ENCODE peak calls at places on chromosomes 2 and 18, in eight cellular contexts. N is coronary artery, H is cardiac fibroblast, V is neural crest cell, B is H1, R is lower leg skin, Q is fibroblast of the aortic adventitia, M is psoas muscle. G is an unnamed sample.

GRCh38 chr18:32881009-32881408 is 108.2 kb upstream of the KLHL14 start:
- DNase-seq in M (no peak), R (no peak), B (no peak), N (no peak), V (no peak), H (no peak), Q (no peak), G (no peak)

GRCh38 chr2:186780701-186781316 is 68.2 kb downstream of the ZSWIM2 start:
- DNase-seq in R (no peak), B (peak), Q (peak), V (no peak), N (no peak), M (no peak), H (peak), G (no peak)

GRCh38 chr2:197891897-197892442 is 87.6 kb downstream of the PLCL1 start:
- DNase-seq in N (no peak), V (no peak), R (no peak), B (no peak), M (no peak), Q (no peak), H (no peak), G (no peak)

GRCh38 chr2:45283764-45284620 is 274.7 kb upstream of the SIX2 start:
- DNase-seq in V (no peak), H (peak), N (no peak), Q (peak), M (no peak), R (no peak), B (no peak), G (no peak)

GRCh38 chr2:109213646-109214417 is 84.8 kb downstream of the SH3RF3 start:
- DNase-seq in Q (peak), V (no peak), M (peak), B (no peak), R (peak), H (peak), N (no peak), G (no peak)

GRCh38 chr2:157438907-157439791 is 4.7 kb downstream of the CYTIP start:
- DNase-seq in B (no peak), M (no peak), N (no peak), Q (peak), H (peak), R (no peak), V (no peak), G (no peak)

GRCh38 chr2:3588084-3588483 is 6.8 kb upstream of the COLEC11 start:
- DNase-seq in Q (no peak), M (no peak), V (no peak), N (peak), R (no peak), B (no peak), H (no peak), G (no peak)

GRCh38 chr2:26740890-26741302 is 23.2 kb upstream of the SLC35F6 start:
- DNase-seq in R (no peak), B (no peak), N (no peak), Q (no peak), V (no peak), M (no peak), H (no peak), G (peak)

GRCh38 chr2:164711246-164712138 is 90.2 kb upstream of the GRB14 start:
- DNase-seq in R (no peak), H (no peak), V (no peak), M (no peak), N (no peak), B (no peak), Q (no peak), G (no peak)

GRCh38 chr2:235216901-235217300 is 265.1 kb downstream of the SH3BP4 start:
- DNase-seq in M (no peak), V (no peak), B (no peak), H (peak), N (no peak), Q (no peak), R (no peak), G (no peak)

GRCh38 chr2:120850551-120850950 is 114.9 kb downstream of the GLI2 start:
- DNase-seq in B (no peak), M (no peak), H (no peak), R (no peak), V (no peak), Q (no peak), N (no peak), G (no peak)

GRCh38 chr2:223034241-223034933 is 17.6 kb upstream of the KCNE4 start:
- DNase-seq in Q (no peak), M (no peak), H (no peak), B (no peak), V (no peak), R (no peak), N (no peak), G (no peak)

GRCh38 chr2:21773168-21773567 is 649.4 kb downstream of the TDRD15 start:
- DNase-seq in M (no peak), B (no peak), N (no peak), R (no peak), H (peak), Q (no peak), V (no peak), G (no peak)

GRCh38 chr2:146661494-146662096 is 1183.2 kb upstream of the ACVR2A start:
- DNase-seq in V (no peak), B (no peak), R (no peak), H (peak), M (no peak), Q (peak), N (no peak), G (no peak)
- TF ChIP-seq CTCF in V (peak), B (peak), R (no peak), H (peak), M (peak), Q (peak), N (no peak), G (peak)

GRCh38 chr2:215034154-215034553 is 104.3 kb downstream of the ABCA12 start:
- DNase-seq in R (no peak), B (no peak), N (no peak), M (no peak), V (no peak), Q (no peak), H (no peak), G (no peak)
- TF ChIP-seq CTCF in R (no peak), B (no peak), N (no peak), M (no peak), V (no peak), Q (no peak), H (no peak), G (no peak)

GRCh38 chr2:9984217-9984739 is 32.8 kb downstream of the GRHL1 start:
- DNase-seq in N (no peak), Q (peak), B (no peak), H (peak), V (no peak), M (no peak), R (no peak), G (peak)

GRCh38 chr2:9982891-9983290 is 31.4 kb downstream of the GRHL1 start:
- DNase-seq in M (no peak), R (no peak), B (no peak), N (no peak), H (no peak), V (no peak), Q (no peak), G (no peak)

GRCh38 chr2:9983413-9984216 is 32.1 kb downstream of the GRHL1 start:
- DNase-seq in H (peak), N (no peak), M (no peak), V (no peak), R (no peak), Q (peak), B (no peak), G (no peak)

GRCh38 chr2:9985531-9985930 is 34.0 kb downstream of the GRHL1 start:
- DNase-seq in Q (no peak), V (no peak), H (no peak), N (no peak), R (no peak), M (no peak), B (no peak), G (no peak)

DNA sequence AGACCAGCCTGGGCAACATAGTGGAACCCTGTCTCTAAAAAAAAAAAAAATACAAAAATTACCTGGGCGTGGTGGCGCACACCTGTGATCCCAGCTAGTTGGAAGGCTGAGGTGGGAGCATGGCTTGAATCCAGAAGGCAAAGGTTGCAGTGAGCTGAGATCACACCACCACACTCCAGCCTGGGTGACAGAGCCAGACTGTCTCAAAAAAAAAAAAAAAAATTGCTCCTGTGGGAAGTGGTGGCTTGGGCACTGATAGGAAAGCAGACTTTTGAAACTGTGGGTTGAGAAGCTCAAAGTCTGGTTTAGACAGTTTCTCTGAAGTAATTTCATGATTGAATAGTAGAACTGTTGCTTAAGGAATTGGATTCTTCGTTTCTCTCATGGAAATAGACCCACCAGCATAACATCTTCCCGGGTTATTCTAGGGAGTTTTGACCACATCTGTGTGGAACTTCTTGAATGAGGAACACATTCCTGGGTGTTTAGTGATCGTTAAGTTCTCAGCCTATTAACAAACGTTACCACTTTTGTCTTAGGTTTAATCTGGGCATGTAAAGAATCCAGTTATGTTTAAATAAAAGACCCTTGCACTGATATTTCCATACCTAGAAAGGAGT is 33.5 kb downstream of the GRHL1 start:
- DNase-seq in N (no peak), H (peak), M (no peak), V (no peak), R (no peak), B (no peak), Q (peak), G (no peak)
- TF ChIP-seq CTCF in N (no peak), H (no peak), M (no peak), V (no peak), R (no peak), B (no peak), Q (no peak), G (no peak)

DNA sequence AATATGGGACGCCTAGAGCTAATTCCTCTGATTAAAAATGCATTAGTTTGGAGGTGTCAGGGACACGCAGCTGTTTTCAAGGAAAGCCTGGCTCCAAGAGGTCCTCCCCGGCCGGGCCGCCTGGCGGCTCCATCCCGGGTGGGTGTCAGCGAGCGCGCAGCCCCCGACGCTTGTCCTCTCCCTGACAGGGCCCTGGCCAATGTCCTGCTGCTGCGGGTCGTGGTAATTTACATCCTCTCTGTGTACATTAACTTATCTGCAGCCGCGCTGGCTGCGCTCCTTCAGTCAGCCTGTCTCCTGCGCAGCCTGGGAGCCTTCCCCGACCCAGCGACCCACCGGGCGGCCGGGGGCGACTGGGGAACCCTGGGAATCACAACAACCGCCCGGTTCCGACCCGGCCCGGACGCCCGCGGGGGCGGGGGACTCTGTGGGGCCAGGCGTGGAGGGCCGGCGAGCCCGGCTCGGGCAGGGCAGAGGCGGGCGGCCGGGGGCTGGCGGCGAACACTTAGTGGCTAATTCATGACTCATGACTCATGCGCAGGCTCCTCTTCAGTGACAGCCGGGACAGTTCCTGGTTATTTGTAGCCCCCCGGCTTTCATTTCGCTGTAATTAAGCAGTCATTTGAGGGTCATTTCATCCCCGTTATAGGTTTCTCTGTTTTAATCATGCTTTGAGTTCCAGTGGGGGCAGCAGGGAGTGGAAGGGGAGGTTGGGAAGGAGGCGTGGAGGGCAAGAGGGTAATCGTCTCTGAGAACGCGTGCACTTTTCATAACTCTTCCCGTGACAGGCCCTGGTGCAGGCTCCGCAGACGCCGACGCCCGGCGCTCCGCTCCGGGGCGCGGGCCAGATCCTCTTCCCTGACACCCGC is 141.9 kb upstream of the CTAGE1 start:
- DNase-seq in Q (peak), H (peak), M (peak), B (no peak), V (peak), N (peak), R (peak), G (peak)
- TF ChIP-seq CTCF in Q (peak), H (peak), M (no peak), B (no peak), V (peak), N (no peak), R (no peak), G (no peak)

DNA sequence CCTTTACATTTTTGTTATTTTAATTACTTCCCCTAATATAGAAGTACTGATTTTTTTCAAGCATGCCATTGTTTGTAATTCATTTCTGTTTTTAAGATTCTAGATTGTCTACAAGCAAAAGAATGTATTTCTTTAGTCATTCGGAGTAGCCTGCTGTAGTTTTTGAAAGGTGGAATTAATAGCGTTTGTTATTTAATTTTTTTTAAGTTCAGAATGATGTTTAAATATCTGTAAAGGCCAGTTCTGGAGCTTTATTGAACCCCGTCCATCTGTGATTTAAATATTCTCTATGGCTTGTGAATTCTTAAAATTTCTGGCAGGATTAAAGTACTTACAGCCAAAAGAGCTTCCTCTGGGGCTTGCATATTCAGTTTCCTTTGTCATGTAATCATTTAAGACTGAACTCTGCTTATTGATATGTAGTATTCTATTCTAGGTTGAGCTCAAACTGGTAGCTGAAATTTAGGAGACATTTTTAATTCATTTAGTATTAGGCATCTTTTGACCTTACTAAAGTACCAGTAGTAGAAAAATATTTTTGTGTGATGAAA is 5.2 kb downstream of the TGIF1 start:
- DNase-seq in B (no peak), H (no peak), Q (peak), R (no peak), M (no peak), V (no peak), N (no peak), G (no peak)
- TF ChIP-seq CTCF in B (no peak), H (no peak), Q (no peak), R (no peak), M (no peak), V (peak), N (no peak), G (no peak)

DNA sequence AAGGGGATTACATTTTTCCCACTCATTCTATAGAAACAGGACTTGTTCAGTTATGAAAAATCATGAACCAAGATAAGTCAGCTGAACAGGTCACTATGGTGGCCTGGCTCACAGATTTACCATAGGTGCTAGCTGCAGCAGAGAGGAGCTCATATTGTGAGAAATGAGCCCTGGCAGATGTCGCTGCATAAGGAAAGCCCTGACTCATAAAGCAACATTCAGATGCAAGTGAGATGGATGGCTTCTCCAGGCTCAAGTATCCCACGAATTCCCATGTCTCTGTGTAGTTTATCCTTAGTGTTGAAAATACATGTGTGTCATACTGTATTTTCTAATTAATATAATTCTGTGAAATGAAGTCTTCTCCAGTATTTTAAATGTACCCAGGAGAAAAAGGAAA is 115.0 kb upstream of the LHCGR start:
- DNase-seq in H (no peak), M (no peak), Q (no peak), N (no peak), V (no peak), B (no peak), R (no peak), G (no peak)
- TF ChIP-seq CTCF in H (no peak), M (no peak), Q (no peak), N (no peak), V (no peak), B (no peak), R (no peak), G (no peak)

GRCh38 chr2:216139884-216140283 is 30.7 kb downstream of the XRCC5 start:
- DNase-seq in B (no peak), N (no peak), V (no peak), R (no peak), M (no peak), Q (no peak), H (peak), G (no peak)
- TF ChIP-seq CTCF in B (peak), N (no peak), V (peak), R (no peak), M (no peak), Q (no peak), H (peak), G (peak)

DNA sequence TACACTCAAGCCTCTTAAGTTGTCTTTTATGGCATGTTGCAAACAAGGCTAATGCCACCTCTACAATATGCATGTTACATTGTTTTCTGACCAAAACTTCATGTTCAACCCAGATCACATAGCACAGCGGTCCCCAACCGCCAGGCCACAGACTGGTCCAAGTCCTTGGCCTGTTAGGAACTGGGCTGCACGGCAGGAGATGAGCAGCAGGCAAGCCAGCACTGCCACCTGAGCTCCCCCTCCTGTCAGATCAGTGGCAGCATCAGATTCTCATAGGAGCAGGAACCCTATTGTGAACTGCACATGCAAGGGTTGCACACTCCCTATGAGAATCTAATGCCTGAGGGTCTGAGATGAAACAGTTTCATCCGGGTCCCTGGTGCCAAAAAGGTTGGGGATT is 324.8 kb upstream of the CHAC2 start:
- DNase-seq in V (no peak), B (no peak), Q (no peak), M (no peak), R (no peak), H (no peak), N (no peak), G (no peak)
- TF ChIP-seq CTCF in V (no peak), B (peak), Q (no peak), M (no peak), R (no peak), H (no peak), N (no peak), G (no peak)

GRCh38 chr2:65686928-65687521 is 254.6 kb upstream of the SPRED2 start:
- DNase-seq in N (no peak), R (no peak), H (no peak), M (no peak), Q (no peak), B (no peak), V (no peak), G (no peak)
- TF ChIP-seq CTCF in N (no peak), R (no peak), H (no peak), M (peak), Q (no peak), B (peak), V (peak), G (peak)